ENCODE peak calls at places on chromosome 14, in nine cellular contexts. Q, C, N, W, B, A, E, T and V are unnamed samples.

GRCh38 chr14:104035300-104035699 is 50.2 kb upstream of the ASPG start:
- DNase-seq in Q (no peak), C (no peak), N (no peak), W (no peak), B (no peak), A (no peak), E (no peak), T (no peak), V (no peak)

GRCh38 chr14:101585211-101585610 is 23.9 kb downstream of the DIO3 start:
- DNase-seq in Q (no peak), C (no peak), N (no peak), W (no peak), B (no peak), A (no peak), E (no peak), T (no peak), V (no peak)

GRCh38 chr14:20683896-20684661 is at the start of gene RNASE4:
- DNase-seq in Q (peak; percentile 79), C (peak; percentile 80), N (peak; percentile 88), W (peak; percentile 84), B (peak; percentile 95), A (peak; percentile 84), E (peak; percentile 89), T (peak; percentile 80), V (peak; percentile 89)

GRCh38 chr14:64654072-64654899 is 49.9 kb upstream of the PLEKHG3 start:
- DNase-seq in Q (no peak), C (no peak), N (peak; percentile 55), W (no peak), B (no peak), A (no peak), E (no peak), T (peak; percentile 12), V (no peak)

GRCh38 chr14:103894723-103895059 is 33.6 kb upstream of the TDRD9 start:
- DNase-seq in Q (no peak), C (no peak), N (no peak), W (no peak), B (no peak), A (no peak), E (no peak), T (no peak), V (no peak)

GRCh38 chr14:105274600-105274999 is 26.2 kb downstream of the BRF1 start:
- DNase-seq in Q (no peak), C (no peak), N (no peak), W (no peak), B (no peak), A (no peak), E (no peak), T (no peak), V (no peak)

GRCh38 chr14:76761198-76761848 is at the start of gene VASH1:
- DNase-seq in Q (peak; percentile 57), C (peak; percentile 48), N (peak; percentile 85), W (no peak), B (peak; percentile 92), A (peak; percentile 60), E (peak; percentile 74), T (peak; percentile 58), V (peak; percentile 69)

GRCh38 chr14:75553761-75554160 is 24.7 kb upstream of the FLVCR2 start:
- DNase-seq in Q (no peak), C (no peak), N (no peak), W (no peak), B (no peak), A (no peak), E (no peak), T (no peak), V (no peak)

GRCh38 chr14:77580964-77581505 is 35.4 kb downstream of the SPTLC2 start:
- DNase-seq in Q (no peak), C (peak; percentile 81), N (peak; percentile 28), W (no peak), B (no peak), A (no peak), E (no peak), T (no peak), V (no peak)

GRCh38 chr14:62179367-62180018 is 417.3 kb downstream of the SNAPC1 start:
- DNase-seq in Q (no peak), C (peak; percentile 42), N (peak; percentile 68), W (peak; percentile 58), B (no peak), A (peak; percentile 11), E (no peak), T (peak; percentile 51), V (no peak)

GRCh38 chr14:77529213-77529612 is 30.6 kb upstream of the ISM2 start:
- DNase-seq in Q (no peak), C (no peak), N (no peak), W (no peak), B (no peak), A (no peak), E (no peak), T (no peak), V (no peak)

GRCh38 chr14:21019377-21019776 is 5.5 kb downstream of the NDRG2 start:
- DNase-seq in Q (no peak), C (no peak), N (no peak), W (no peak), B (no peak), A (no peak), E (no peak), T (no peak), V (no peak)

GRCh38 chr14:68947802-68948201 is 31.3 kb downstream of the ACTN1 start:
- DNase-seq in Q (no peak), C (no peak), N (peak; percentile 68), W (no peak), B (peak; percentile 86), A (no peak), E (no peak), T (peak; percentile 29), V (peak; percentile 80)

GRCh38 chr14:22289570-22289969 is 299.5 kb downstream of the DAD1 start:
- DNase-seq in Q (no peak), C (no peak), N (no peak), W (no peak), B (no peak), A (no peak), E (no peak), T (no peak), V (no peak)